ENCODE peak calls at places on chromosomes 5 and 9, in five cellular contexts. E, H, O, A and N are unnamed samples.

GRCh38 chr5:181241393-181241975 is 2.2 kb downstream of the RACK1 start:
- DNase-seq in E (peak; percentile 81), O (peak; percentile 83), A (peak; percentile 87), H (no peak), N (no peak)

GRCh38 chr5:74763504-74763903 is 3.4 kb downstream of the GFM2 start:
- DNase-seq in H (no peak), O (peak; percentile 2), E (no peak), A (no peak), N (no peak)

GRCh38 chr9:35962126-35962906 is 4.4 kb upstream of the OR2S2 start:
- DNase-seq in A (no peak), H (no peak), O (peak; percentile 55), E (peak; percentile 68), N (no peak)

GRCh38 chr5:154713615-154714125 is 41.5 kb upstream of the LARP1 start:
- DNase-seq in A (no peak), H (no peak), E (peak; percentile 15), O (no peak), N (no peak)

GRCh38 chr5:138665261-138665660 is 88.0 kb upstream of the CTNNA1 start:
- DNase-seq in E (no peak), H (no peak), O (no peak), A (no peak), N (no peak)

GRCh38 chr5:78638423-78638822 is 10.1 kb downstream of the LHFPL2 start:
- DNase-seq in E (peak; percentile 98), H (no peak), A (no peak), O (peak; percentile 98), N (no peak)

GRCh38 chr5:141513627-141514329 is 24.9 kb downstream of the PCDHGC5 start:
- DNase-seq in H (no peak), A (peak; percentile 33), E (peak; percentile 88), O (peak; percentile 93), N (peak; percentile 75)

GRCh38 chr5:19676895-19677294 is 311.1 kb downstream of the CDH18 start:
- DNase-seq in E (no peak), A (no peak), H (no peak), O (no peak), N (no peak)

GRCh38 chr9:116998305-116998704 is 311.2 kb downstream of the TRIM32 start:
- DNase-seq in A (peak; percentile 20), O (peak; percentile 0), H (no peak), E (no peak), N (peak; percentile 2)

GRCh38 chr5:2750758-2751464 is 566 bp downstream of the IRX2 start:
- DNase-seq in E (peak; percentile 59), O (peak; percentile 38), A (no peak), H (no peak), N (no peak)

GRCh38 chr5:53073349-53073748 is 36.2 kb downstream of the MOCS2 start:
- DNase-seq in H (no peak), A (no peak), E (no peak), O (peak; percentile 16), N (no peak)

GRCh38 chr5:150529555-150529954 is 21.6 kb downstream of the NDST1 start:
- DNase-seq in O (no peak), H (no peak), A (no peak), E (no peak), N (no peak)

GRCh38 chr5:94849821-94850736 is 231.6 kb downstream of the SLF1 start:
- DNase-seq in A (peak; percentile 57), H (peak; percentile 1), O (peak; percentile 38), E (peak; percentile 34), N (peak; percentile 61)

GRCh38 chr9:117344892-117345660 is 69.8 kb downstream of the ASTN2 start:
- DNase-seq in O (no peak), A (no peak), H (no peak), E (no peak), N (no peak)

GRCh38 chr5:179343021-179343781 is 2.1 kb downstream of the ADAMTS2 start:
- DNase-seq in H (no peak), A (no peak), O (no peak), E (no peak), N (no peak)

GRCh38 chr5:118405650-118406061 is 582.7 kb downstream of the DTWD2 start:
- DNase-seq in O (no peak), E (no peak), H (no peak), A (no peak), N (no peak)

GRCh38 chr5:164359931-164360290 is 854.5 kb downstream of the MAT2B start:
- DNase-seq in H (no peak), O (no peak), A (no peak), E (no peak), N (no peak)

GRCh38 chr5:132840896-132841818 is 10.7 kb upstream of the SHROOM1 start:
- DNase-seq in H (no peak), O (peak; percentile 42), A (peak; percentile 47), E (peak; percentile 48), N (peak; percentile 20)

GRCh38 chr5:67353500-67353931 is 156.9 kb upstream of the CD180 start:
- DNase-seq in A (no peak), E (no peak), O (peak; percentile 45), H (no peak), N (no peak)